ENCODE peak calls at places on chromosome 6, in six cellular contexts. U is H1, R is GM12878, O is HCT116, M is SK-N-SH, C is HepG2. D is an unnamed sample.

GRCh38 chr6:10763006-10763405 is 15.4 kb downstream of the TMEM14B start:
- DNase-seq in U (no peak), R (no peak), O (no peak), M (no peak), C (peak; percentile 38), D (no peak)

GRCh38 chr6:73579389-73579788 is 58.6 kb upstream of the EEF1A1 start:
- DNase-seq in U (no peak), R (no peak), O (no peak), M (no peak), C (no peak), D (no peak)

GRCh38 chr6:84618046-84618752 is 146.2 kb downstream of the TBX18 start:
- DNase-seq in U (no peak), R (no peak), O (no peak), M (no peak), C (no peak), D (no peak)

GRCh38 chr6:61868507-61869080 is 417.4 kb downstream of the KHDRBS2 start:
- DNase-seq in U (no peak), R (no peak), O (no peak), M (no peak), C (no peak), D (no peak)

GRCh38 chr6:33925869-33926268 is 122.1 kb upstream of the MLN start:
- DNase-seq in U (no peak), R (no peak), O (no peak), M (no peak), C (no peak), D (no peak)

GRCh38 chr6:46926481-46926880 is 4.7 kb upstream of the ADGRF5 start:
- DNase-seq in U (no peak), R (no peak), O (no peak), M (no peak), C (no peak), D (no peak)

GRCh38 chr6:143733500-143733899 is 55.7 kb downstream of the PHACTR2 start:
- DNase-seq in U (no peak), R (no peak), O (no peak), M (no peak), C (no peak), D (no peak)

GRCh38 chr6:69622230-69622629 is 174.6 kb downstream of the LMBRD1 start:
- DNase-seq in U (no peak), R (no peak), O (no peak), M (no peak), C (no peak), D (no peak)

GRCh38 chr6:163418273-163419029 is 3.9 kb downstream of the QKI start:
- DNase-seq in U (no peak), R (no peak), O (no peak), M (no peak), C (no peak), D (no peak)

GRCh38 chr6:28757429-28758045 is 166.2 kb downstream of the TRIM27 start:
- DNase-seq in U (no peak), R (no peak), O (no peak), M (no peak), C (peak; percentile 29), D (no peak)

DNA sequence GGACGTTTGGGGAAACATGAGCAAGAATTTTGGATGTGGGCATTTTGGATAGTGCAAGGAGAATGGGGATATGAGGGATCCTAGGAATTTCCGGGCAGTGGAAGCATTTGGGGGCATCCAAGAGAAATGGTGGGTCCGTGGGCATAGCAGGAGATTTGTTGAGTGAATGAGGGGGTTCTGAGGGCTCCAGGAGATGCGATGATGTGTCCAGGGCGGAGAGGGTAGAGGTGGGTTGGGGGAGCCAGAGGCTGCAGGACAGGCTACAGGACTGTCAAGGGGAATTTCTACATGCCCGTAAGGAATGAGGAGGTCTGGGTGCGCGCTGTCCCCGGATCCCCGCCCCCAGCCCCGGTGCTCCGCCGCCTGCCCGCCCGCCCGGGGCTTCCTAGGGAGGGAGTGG is 364 bp downstream of the FRS3 start:
- DNase-seq in U (no peak), R (no peak), O (no peak), M (no peak), C (no peak), D (no peak)
- TF ChIP-seq JUND in U (no peak), R (no peak), O (no peak), M (no peak), C (no peak), D (no peak)

DNA sequence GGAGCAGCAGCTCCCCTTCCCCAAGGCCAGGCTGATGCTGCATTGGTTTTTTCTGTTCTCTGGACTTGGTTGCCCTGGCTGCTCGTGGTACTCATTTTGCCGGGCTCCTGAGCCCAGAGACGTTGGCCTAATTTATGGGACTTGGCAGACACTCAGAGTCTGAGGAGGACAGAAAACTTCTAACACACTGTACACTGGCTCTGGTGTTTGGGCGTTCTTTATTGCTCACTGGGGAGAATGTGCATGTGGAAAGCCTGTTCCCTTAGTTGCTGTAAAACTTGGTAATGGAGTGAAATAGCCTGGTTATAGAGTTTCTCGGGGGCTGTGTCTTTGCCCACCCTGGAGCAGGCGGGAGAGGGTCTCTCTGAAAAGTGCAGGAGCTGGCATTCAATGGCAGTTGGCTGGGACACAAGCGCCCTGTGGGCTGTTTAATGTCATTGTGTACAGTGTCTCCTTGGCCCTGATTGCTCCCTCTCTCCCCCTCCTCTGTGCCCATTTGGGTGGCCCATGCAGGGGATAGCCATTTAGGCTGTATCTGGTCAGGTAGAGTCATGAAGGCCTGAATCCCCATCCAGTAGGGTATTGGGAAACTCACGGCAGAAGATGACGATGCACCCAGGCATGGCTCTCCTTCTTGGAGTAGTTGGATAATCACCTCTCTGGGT is 109.3 kb downstream of the CDC5L start:
- DNase-seq in U (no peak), R (no peak), O (no peak), M (no peak), C (no peak), D (no peak)
- TF ChIP-seq JUND in U (no peak), R (no peak), O (no peak), M (no peak), C (no peak), D (no peak)

DNA sequence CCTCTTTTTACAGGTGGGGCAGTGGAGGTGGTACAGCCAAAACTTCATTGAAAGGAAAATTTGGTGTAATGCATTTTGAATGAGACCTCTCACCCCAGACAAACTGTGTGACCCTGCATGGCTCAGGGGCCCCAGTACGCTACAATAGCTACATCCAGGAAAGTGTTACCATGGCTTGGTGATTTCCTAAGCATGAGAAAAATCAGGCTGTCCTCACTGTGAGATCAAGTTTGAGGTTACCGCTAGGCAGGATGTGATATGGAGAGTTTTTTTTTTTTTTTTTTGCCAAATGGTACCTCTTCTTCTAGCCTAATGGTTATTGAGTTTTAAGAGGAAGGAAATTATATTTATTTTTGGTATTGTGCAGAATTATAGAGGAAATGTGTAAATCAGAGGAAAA is 305.3 kb downstream of the CD83 start:
- DNase-seq in U (no peak), R (no peak), O (no peak), M (no peak), C (no peak), D (no peak)
- TF ChIP-seq JUND in U (no peak), R (no peak), O (no peak), M (no peak), C (no peak), D (no peak)

DNA sequence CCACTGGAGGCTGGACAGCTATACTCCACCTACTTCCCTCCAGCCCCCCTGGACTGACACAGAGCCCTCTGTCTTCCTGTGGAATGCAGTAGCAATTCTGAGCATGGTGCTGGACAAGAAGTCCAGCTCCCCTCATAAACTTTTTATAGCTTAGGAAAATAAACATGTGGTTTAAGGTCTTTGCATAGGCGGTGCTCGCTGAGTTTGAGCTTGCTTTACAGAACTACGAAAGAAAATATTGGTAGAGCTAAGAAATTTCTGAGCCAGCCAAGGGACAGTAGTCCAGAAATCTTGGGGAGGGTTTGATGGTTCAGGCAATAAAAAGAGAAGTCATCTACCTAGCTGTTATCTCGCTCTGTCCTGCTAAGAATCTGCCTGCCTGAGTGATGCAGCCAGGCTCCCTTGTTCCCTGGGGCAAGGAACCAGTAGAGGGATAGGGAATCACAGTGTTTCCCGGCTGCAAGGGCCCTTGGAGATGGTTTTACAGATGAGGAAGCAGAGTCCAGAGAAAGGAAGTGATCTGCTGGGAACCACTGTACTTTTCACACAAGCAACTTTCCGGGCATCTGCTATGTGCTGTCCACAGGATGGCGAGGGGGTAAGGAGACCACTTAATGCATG is 343.4 kb downstream of the CDC5L start:
- DNase-seq in U (no peak), R (no peak), O (no peak), M (peak; percentile 66), C (no peak), D (peak; percentile 55)
- TF ChIP-seq JUND in U (no peak), R (no peak), O (no peak), M (no peak), C (no peak), D (peak; percentile 17)

GRCh38 chr6:19410477-19410876 is 426.7 kb upstream of the ID4 start:
- DNase-seq in U (no peak), R (no peak), O (no peak), M (no peak), C (no peak), D (no peak)
- TF ChIP-seq JUND in U (no peak), R (no peak), O (peak; percentile 49), M (no peak), C (no peak), D (no peak)